ENCODE peak calls at places on chromosomes 11 and 22, in five cellular contexts. D, T, R, K and W are unnamed samples.
A peak's percentile ranks its signal among the peaks of the same experiment; 100 is the strongest.

GRCh38 chr11:42806191-42806590 is 505.6 kb upstream of the API5 start:
- DNase-seq in K (no peak), R (no peak), T (no peak), D (no peak), W (no peak)

GRCh38 chr11:44916797-44917196 is 33.9 kb downstream of the TP53I11 start:
- DNase-seq in R (no peak), D (no peak), T (no peak), K (no peak), W (no peak)

GRCh38 chr11:14520902-14521151 is 641 bp upstream of the PSMA1 start:
- DNase-seq in K (no peak), R (no peak), D (no peak), T (no peak), W (no peak)

GRCh38 chr11:47916361-47916841 is 64.0 kb upstream of the PTPRJ start:
- DNase-seq in D (no peak), K (no peak), T (no peak), R (no peak), W (no peak)

GRCh38 chr22:31752096-31752847 is 1.5 kb upstream of the DEPDC5 start:
- DNase-seq in R (no peak), T (no peak), K (no peak), D (peak; percentile 17), W (no peak)

GRCh38 chr11:124670732-124671131 is 2.8 kb downstream of the SIAE start:
- DNase-seq in K (peak; percentile 9), D (no peak), R (no peak), T (no peak), W (no peak)

GRCh38 chr11:128483211-128483788 is 104.1 kb downstream of the ETS1 start:
- DNase-seq in T (no peak), D (no peak), R (no peak), K (no peak), W (no peak)

GRCh38 chr11:105489431-105489830 is 120.4 kb upstream of the GRIA4 start:
- DNase-seq in T (no peak), R (no peak), K (peak; percentile 22), D (no peak), W (no peak)

GRCh38 chr11:113118104-113118503 is 156.9 kb downstream of the NCAM1 start:
- DNase-seq in T (no peak), R (no peak), D (no peak), K (no peak), W (no peak)

GRCh38 chr11:70556884-70557741 is 158.8 kb downstream of the CTTN start:
- DNase-seq in T (no peak), K (no peak), D (no peak), R (peak; percentile 89), W (no peak)

GRCh38 chr11:61122761-61123160 is 20.5 kb downstream of the CD5 start:
- DNase-seq in T (no peak), K (no peak), D (no peak), R (no peak), W (no peak)

GRCh38 chr22:49179175-49179574 is 648.5 kb downstream of the BRD1 start:
- DNase-seq in K (no peak), T (no peak), R (no peak), D (no peak), W (no peak)

GRCh38 chr11:47516155-47516554 is 36.8 kb downstream of the CELF1 start:
- DNase-seq in T (no peak), K (no peak), R (no peak), D (no peak), W (no peak)

GRCh38 chr11:129408865-129409444 is 33.3 kb downstream of the BARX2 start:
- DNase-seq in D (no peak), T (no peak), R (no peak), K (no peak), W (no peak)

GRCh38 chr11:126344291-126344970 is 11.1 kb upstream of the ST3GAL4 start:
- DNase-seq in R (no peak), K (no peak), D (no peak), T (no peak), W (no peak)

GRCh38 chr11:126345759-126346585 is 9.5 kb upstream of the ST3GAL4 start:
- DNase-seq in D (no peak), T (no peak), K (peak; percentile 75), R (no peak), W (no peak)

GRCh38 chr11:126345283-126345682 is 10.2 kb upstream of the ST3GAL4 start:
- DNase-seq in D (no peak), R (no peak), T (no peak), K (no peak), W (no peak)

GRCh38 chr11:126347751-126348628 is 7.5 kb upstream of the ST3GAL4 start:
- DNase-seq in R (no peak), D (no peak), K (no peak), T (no peak), W (no peak)

DNA sequence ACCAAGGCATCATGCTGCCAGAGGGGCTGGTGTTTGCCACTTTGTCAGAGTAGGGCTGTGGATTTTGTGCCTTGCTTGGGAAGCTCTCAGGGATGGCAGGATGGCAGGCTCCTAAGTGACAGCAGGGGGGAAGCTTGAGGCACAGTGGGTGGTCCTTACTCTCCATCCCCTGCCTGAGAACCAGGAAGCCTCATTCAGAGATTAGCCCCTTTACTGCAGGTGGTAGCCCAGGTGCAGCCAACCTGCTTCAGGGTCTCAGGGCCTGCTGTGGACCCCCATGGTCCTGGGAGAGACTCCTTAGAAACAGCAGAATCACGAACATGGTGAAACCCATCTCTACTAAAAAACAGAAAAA is 8.9 kb upstream of the ST3GAL4 start:
- DNase-seq in T (no peak), D (no peak), R (no peak), K (no peak), W (no peak)
- TF ChIP-seq POLR2A in T (no peak), D (no peak), R (no peak), K (no peak), W (no peak)

GRCh38 chr11:117144477-117145392 is 648 bp downstream of the PAFAH1B2 start:
- DNase-seq in T (peak; percentile 55), D (peak; percentile 56), R (no peak), K (peak; percentile 86), W (peak; percentile 82)
- TF ChIP-seq CTCF in T (no peak), D (no peak), R (no peak), K (no peak), W (no peak)

DNA sequence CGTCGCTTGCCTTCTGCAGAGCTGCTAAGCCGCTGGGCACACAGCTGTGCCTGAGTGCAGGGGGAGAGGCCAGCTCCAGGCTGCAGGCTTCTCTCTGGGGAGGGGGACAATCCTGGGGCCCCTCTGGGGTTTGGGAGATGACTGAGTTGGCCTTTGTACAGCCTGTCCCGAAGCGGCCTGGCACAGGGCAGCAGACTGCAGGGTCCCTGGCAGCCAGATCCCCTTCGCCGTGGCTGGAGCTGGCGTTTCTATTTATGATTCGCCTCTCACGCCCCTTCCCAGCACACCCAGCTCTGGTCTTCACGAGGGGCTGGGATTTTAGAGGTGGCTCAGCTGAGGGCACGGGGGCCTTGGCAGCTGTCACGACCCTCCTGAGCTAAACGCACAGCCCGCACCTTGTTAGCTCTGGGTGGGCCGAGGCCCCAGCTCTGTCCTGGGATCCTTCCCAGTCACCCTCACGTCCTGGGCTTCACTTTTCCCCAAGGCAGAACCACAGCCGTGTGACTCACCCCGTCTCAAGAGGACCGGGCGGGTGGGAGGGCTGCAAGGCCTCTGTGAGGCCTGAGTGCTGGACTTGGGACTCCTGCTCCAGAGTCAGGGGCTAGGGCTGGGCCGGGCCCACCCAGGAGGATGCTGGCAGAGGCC is 18.4 kb downstream of the OSBPL5 start:
- DNase-seq in T (no peak), K (peak; percentile 78), R (no peak), D (no peak), W (no peak)
- H3K27me3 ChIP-seq in T (no peaks in the 10 kb centered on the region), K (no peaks in the 10 kb centered on the region), R (no peaks in the 10 kb centered on the region), D (no peaks in the 10 kb centered on the region), W (no peaks in the 10 kb centered on the region)

DNA sequence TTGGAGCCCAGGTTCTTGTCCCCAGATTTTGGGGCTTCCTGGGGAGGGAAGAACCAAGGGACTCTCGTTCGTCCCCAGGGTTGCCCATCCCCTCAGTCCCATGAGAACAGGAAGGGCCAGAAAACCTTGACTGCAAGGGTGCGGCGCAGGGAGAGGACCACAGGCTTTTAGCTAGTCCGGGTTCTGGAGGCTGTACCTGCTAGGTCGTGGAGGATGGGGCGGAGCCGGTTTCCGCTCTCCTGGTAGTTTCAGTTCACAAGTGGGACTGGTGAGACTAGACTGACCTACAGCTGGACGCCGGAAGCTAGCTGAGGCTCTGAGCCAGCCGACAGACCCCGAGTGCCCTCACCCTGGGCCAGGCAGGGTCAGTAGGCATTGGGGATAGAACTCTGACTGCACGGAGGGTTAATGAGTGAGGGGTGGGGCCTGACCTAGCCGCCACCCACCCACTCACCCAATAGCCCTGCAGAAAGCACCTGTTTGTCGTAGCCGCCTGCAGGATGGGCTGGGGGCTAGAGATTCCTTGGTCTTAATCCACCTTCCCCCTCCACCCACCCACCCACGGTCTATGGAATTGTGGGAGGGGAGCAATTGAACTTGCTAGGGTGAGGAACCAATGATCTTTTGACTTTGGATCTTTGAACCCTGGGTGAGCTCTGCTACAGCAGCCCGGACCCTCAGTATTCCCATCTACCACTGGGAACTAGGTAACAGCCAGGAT is 1.5 kb downstream of the MAFF start:
- DNase-seq in K (peak; percentile 53), R (no peak), T (peak; percentile 73), D (peak; percentile 47), W (peak; percentile 80)
- TF ChIP-seq POLR2A in K (no peak), R (no peak), T (no peak), D (no peak), W (no peak)

DNA sequence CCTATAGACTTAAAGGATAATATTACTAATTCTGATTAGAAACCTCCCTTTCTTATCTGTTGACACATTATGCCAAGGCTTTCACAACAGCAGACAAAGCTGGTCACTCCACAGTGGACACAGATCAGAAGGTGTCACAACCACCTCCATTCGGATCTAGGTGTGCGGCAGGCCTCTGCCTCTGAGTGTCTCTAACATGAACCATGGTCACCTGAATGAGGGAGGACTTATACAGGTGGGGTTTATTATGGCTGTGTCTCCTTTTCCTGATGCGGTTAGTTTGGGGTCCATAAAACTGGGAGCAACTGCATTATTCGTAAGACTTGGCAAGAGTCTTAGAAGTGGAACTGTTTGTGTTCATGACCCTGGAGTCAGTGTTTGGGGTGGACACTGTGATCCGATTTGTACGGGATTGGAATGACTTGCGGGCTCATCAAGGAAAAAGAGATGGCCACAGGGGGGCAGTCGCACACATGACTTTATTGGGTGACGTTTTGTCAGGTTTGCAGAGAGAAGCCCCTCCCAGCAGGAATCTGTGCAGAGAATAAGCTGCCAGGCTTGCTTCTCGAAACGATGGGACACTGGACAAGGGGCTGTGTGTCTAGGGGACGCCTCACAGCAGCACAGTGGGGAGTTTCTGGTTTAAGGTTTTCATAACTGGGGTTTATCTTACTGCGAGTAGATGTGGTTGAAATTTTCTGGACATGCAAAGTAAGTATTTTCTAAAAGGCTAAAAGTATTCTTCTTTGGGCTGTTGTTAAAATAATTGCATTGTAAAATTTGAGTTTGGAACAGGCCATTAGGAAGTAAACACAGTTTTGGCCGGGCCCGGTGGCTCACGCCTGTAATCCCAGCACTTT is 90.6 kb downstream of the GAB4 start:
- DNase-seq in D (peak; percentile 35), K (peak; percentile 15), T (peak; percentile 55), R (peak; percentile 65), W (no peak)
- TF ChIP-seq CTCF in D (peak; percentile 63), K (peak; percentile 49), T (peak; percentile 16), R (peak; percentile 81), W (no peak)

GRCh38 chr11:63020671-63021255 is 5.1 kb upstream of the SLC22A8 start:
- DNase-seq in D (no peak), R (peak; percentile 56), T (no peak), K (no peak), W (no peak)

GRCh38 chr11:63023415-63023814 is 7.8 kb upstream of the SLC22A8 start:
- DNase-seq in K (no peak), T (no peak), D (no peak), R (no peak), W (no peak)

GRCh38 chr11:63023851-63024648 is 8.4 kb upstream of the SLC22A8 start:
- DNase-seq in K (peak; percentile 61), T (peak; percentile 84), D (peak; percentile 70), R (peak; percentile 57), W (peak; percentile 93)

GRCh38 chr11:63019506-63019905 is 3.9 kb upstream of the SLC22A8 start:
- DNase-seq in R (no peak), D (no peak), K (no peak), T (no peak), W (no peak)

GRCh38 chr11:63022422-63022821 is 6.8 kb upstream of the SLC22A8 start:
- DNase-seq in T (no peak), K (no peak), D (no peak), R (no peak), W (no peak)
- H3K27me3 ChIP-seq in T (no peaks in the 10 kb centered on the region), K (peaks cover 14% of the 10 kb centered on the region), D (peaks cover 9% of the 10 kb centered on the region), R (no peaks in the 10 kb centered on the region), W (no peaks in the 10 kb centered on the region)